ENCODE peak calls at places on chromosomes 2 and 18, in five cellular contexts. T, V, W, Z and U are unnamed samples.

GRCh38 chr2:229821353-229821752 is 100.5 kb downstream of the TRIP12 start:
- DNase-seq in W (no peak), T (no peak), Z (no peak), V (no peak), U (no peak)

GRCh38 chr18:66724664-66725356 is 120.9 kb upstream of the CDH19 start:
- DNase-seq in W (no peak), T (peak), V (no peak), Z (no peak), U (no peak)

GRCh38 chr2:67790622-67791021 is 272.2 kb downstream of the C1D start:
- DNase-seq in T (no peak), Z (no peak), W (peak), V (no peak), U (no peak)

GRCh38 chr2:227447606-227448005 is 24.4 kb upstream of the AGFG1 start:
- DNase-seq in W (peak), Z (no peak), T (no peak), V (no peak), U (no peak)

GRCh38 chr18:9191658-9192256 is 55.2 kb downstream of the ANKRD12 start:
- DNase-seq in W (no peak), Z (no peak), T (no peak), V (no peak), U (no peak)

GRCh38 chr2:187138240-187138639 is 289.3 kb upstream of the ZSWIM2 start:
- DNase-seq in Z (no peak), W (peak), V (no peak), T (no peak), U (peak)

GRCh38 chr18:75915941-75916640 is 488.6 kb upstream of the SMIM21 start:
- DNase-seq in V (no peak), Z (no peak), W (no peak), T (no peak), U (no peak)

GRCh38 chr2:714005-714741 is 37.0 kb upstream of the TMEM18 start:
- DNase-seq in Z (no peak), T (peak), V (peak), W (peak), U (peak)

GRCh38 chr2:158670292-158670691 is 124.8 kb upstream of the DAPL1 start:
- DNase-seq in W (no peak), T (no peak), Z (no peak), V (no peak), U (no peak)

GRCh38 chr2:30408961-30409387 is 38.1 kb upstream of the LCLAT1 start:
- DNase-seq in V (no peak), W (peak), Z (no peak), T (no peak), U (no peak)

GRCh38 chr2:172113617-172114016 is 10.9 kb upstream of the DLX2 start:
- DNase-seq in Z (no peak), T (no peak), V (no peak), W (peak), U (no peak)

GRCh38 chr2:48912110-48912509 is 156.6 kb upstream of the LHCGR start:
- DNase-seq in W (no peak), Z (no peak), V (no peak), T (no peak), U (no peak)

GRCh38 chr2:241185961-241186360 is 2.5 kb upstream of the ANO7 start:
- DNase-seq in Z (no peak), V (no peak), W (no peak), T (no peak), U (no peak)

GRCh38 chr2:197212344-197213262 is 98.0 kb downstream of the ANKRD44 start:
- DNase-seq in T (no peak), W (peak), V (no peak), Z (no peak), U (no peak)

GRCh38 chr18:2981212-2981728 is 31.7 kb downstream of the LPIN2 start:
- DNase-seq in Z (no peak), W (peak), T (no peak), V (no peak), U (no peak)

GRCh38 chr2:152486048-152486736 is 151.2 kb downstream of the FMNL2 start:
- DNase-seq in T (no peak), V (no peak), W (no peak), Z (no peak), U (no peak)

GRCh38 chr18:43312891-43313290 is 35.6 kb upstream of the SYT4 start:
- DNase-seq in T (no peak), V (no peak), W (no peak), Z (no peak), U (no peak)

GRCh38 chr18:59220784-59221765 is 1.1 kb downstream of the GRP start:
- DNase-seq in V (no peak), W (no peak), T (no peak), Z (no peak), U (no peak)

GRCh38 chr2:32418777-32419176 is 62.0 kb downstream of the BIRC6 start:
- DNase-seq in T (no peak), V (no peak), Z (no peak), W (peak), U (no peak)

GRCh38 chr2:212237350-212238095 is 301.1 kb downstream of the ERBB4 start:
- DNase-seq in T (no peak), Z (no peak), V (no peak), W (no peak), U (no peak)

GRCh38 chr2:54191361-54192130 is 64.5 kb downstream of the TSPYL6 start:
- DNase-seq in Z (no peak), T (no peak), V (no peak), W (no peak), U (no peak)

GRCh38 chr2:16239296-16239850 is 299.0 kb downstream of the MYCN start:
- DNase-seq in Z (no peak), T (no peak), W (no peak), V (no peak), U (no peak)

GRCh38 chr18:75211002-75211621 is 515 bp downstream of the TSHZ1 start:
- DNase-seq in V (no peak), T (no peak), W (peak), Z (no peak), U (no peak)

GRCh38 chr2:17646096-17646554 is 105.6 kb downstream of the VSNL1 start:
- DNase-seq in V (peak), W (peak), T (peak), Z (no peak), U (peak)

GRCh38 chr2:196365923-196366322 is 194.5 kb upstream of the STK17B start:
- DNase-seq in V (no peak), W (no peak), T (no peak), Z (no peak), U (no peak)

GRCh38 chr2:192500550-192501200 is 305.9 kb upstream of the TMEFF2 start:
- DNase-seq in W (peak), V (no peak), Z (no peak), T (no peak), U (no peak)

GRCh38 chr2:46988733-46989481 is 73.3 kb upstream of the MCFD2 start:
- DNase-seq in V (peak), T (peak), W (no peak), Z (no peak), U (no peak)

GRCh38 chr2:207779523-207779922 is 9.8 kb upstream of the FZD5 start:
- DNase-seq in W (no peak), Z (peak), V (no peak), T (no peak), U (no peak)

GRCh38 chr2:207711750-207712487 is 479 bp downstream of the CCNYL1 start:
- DNase-seq in T (peak), V (peak), Z (peak), W (peak), U (no peak)

GRCh38 chr2:220000080-220000479 is 372.6 kb downstream of the SLC4A3 start:
- DNase-seq in W (peak), Z (no peak), T (no peak), V (no peak), U (no peak)

GRCh38 chr2:238773472-238773871 is 74.4 kb upstream of the TWIST2 start:
- DNase-seq in Z (no peak), W (no peak), V (no peak), T (no peak), U (no peak)

GRCh38 chr2:69594341-69594740 is 49.2 kb downstream of the AAK1 start:
- DNase-seq in Z (no peak), V (peak), T (no peak), W (peak), U (no peak)

GRCh38 chr2:136025057-136025973 is 39.9 kb upstream of the DARS1 start:
- DNase-seq in V (peak), T (peak), W (peak), Z (no peak), U (peak)

GRCh38 chr2:16223481-16224177 is 283.3 kb downstream of the MYCN start:
- DNase-seq in Z (no peak), W (no peak), V (no peak), T (no peak), U (no peak)

GRCh38 chr2:205879362-205879761 is 197.1 kb downstream of the NRP2 start:
- DNase-seq in W (no peak), T (no peak), V (no peak), Z (no peak), U (no peak)

GRCh38 chr2:231057590-231057989 is 923 bp downstream of the PSMD1 start:
- DNase-seq in T (no peak), Z (no peak), V (no peak), W (peak), U (no peak)

GRCh38 chr2:231062776-231063175 is 6.1 kb downstream of the PSMD1 start:
- DNase-seq in W (no peak), V (no peak), Z (no peak), T (no peak), U (no peak)

GRCh38 chr2:231059756-231060155 is 3.1 kb downstream of the PSMD1 start:
- DNase-seq in Z (no peak), T (no peak), W (peak), V (no peak), U (no peak)

GRCh38 chr2:231056453-231057416 is at the start of gene PSMD1:
- DNase-seq in T (peak), V (peak), Z (peak), W (peak), U (peak)

GRCh38 chr2:231058761-231059550 is 2.3 kb downstream of the PSMD1 start:
- DNase-seq in Z (no peak), W (peak), V (no peak), T (no peak), U (no peak)
- H3K4me3 ChIP-seq in Z (no peak), W (no peak), V (no peak), T (no peak), U (no peak)

GRCh38 chr18:37303009-37303408 is 262.6 kb downstream of the CELF4 start:
- DNase-seq in T (no peak), Z (no peak), W (no peak), V (no peak), U (no peak)

GRCh38 chr18:37298816-37299215 is 266.8 kb downstream of the CELF4 start:
- DNase-seq in W (no peak), V (no peak), T (no peak), Z (no peak), U (no peak)

GRCh38 chr18:37297106-37297505 is 268.5 kb downstream of the CELF4 start:
- DNase-seq in Z (no peak), V (no peak), W (no peak), T (no peak), U (no peak)

GRCh38 chr18:37302519-37302918 is 263.1 kb downstream of the CELF4 start:
- DNase-seq in Z (no peak), T (no peak), W (no peak), V (no peak), U (no peak)

DNA sequence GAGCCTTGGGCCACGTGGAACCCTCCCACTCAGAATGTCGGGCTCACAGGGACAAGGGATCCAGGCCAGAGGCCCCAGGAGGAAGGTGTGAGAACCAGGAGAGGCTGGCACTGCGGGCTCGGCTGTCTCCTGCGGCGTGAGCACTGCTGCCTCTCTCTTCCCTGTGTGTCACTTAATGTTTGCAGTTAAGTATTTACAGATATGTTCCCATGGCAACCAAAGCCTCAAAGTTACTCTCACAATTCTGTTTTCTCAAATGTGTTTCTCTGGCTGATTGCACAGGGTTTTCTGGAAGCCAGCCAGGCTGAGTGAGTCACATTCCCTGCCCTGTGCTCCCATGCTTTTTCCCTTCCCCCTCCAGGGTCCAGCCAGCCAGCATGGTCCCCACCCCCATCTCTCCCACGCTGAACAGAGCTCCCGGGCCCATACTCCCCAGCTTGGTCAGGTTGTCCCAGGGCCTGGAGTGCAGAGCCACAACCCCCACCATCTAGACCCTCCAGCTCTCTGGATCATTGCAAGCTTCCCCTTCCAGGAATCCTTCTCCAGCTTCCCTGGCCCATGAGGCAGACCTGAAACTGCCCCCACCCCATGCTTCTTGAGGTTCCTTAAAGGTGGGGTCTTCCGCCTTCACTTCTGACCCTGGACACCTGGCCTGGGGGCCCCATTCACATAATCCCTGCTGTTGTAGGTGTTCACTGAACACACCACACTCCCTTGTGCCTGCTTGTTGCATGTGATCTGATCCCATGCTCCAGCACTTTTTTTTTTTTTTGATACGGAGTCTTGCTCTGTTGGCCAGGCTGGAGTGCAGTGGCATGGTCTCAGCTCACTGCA is 265.9 kb downstream of the CELF4 start:
- DNase-seq in Z (no peak), W (peak), V (peak), T (peak), U (peak)
- TF ChIP-seq POLR2A in Z (no peak), W (no peak), V (no peak), T (no peak), U (no peak)

GRCh38 chr18:51624311-51624710 is 426.8 kb upstream of the MEX3C start:
- DNase-seq in T (no peak), V (no peak), W (no peak), Z (no peak), U (no peak)
- H3K4me3 ChIP-seq in T (no peak), V (no peak), W (no peak), Z (no peak), U (no peak)

GRCh38 chr2:160493227-160494028 is at the start of gene RBMS1:
- DNase-seq in Z (peak), W (peak), V (peak), T (peak), U (peak)
- TF ChIP-seq POLR2A in Z (no peak), W (no peak), V (peak), T (no peak), U (peak)

DNA sequence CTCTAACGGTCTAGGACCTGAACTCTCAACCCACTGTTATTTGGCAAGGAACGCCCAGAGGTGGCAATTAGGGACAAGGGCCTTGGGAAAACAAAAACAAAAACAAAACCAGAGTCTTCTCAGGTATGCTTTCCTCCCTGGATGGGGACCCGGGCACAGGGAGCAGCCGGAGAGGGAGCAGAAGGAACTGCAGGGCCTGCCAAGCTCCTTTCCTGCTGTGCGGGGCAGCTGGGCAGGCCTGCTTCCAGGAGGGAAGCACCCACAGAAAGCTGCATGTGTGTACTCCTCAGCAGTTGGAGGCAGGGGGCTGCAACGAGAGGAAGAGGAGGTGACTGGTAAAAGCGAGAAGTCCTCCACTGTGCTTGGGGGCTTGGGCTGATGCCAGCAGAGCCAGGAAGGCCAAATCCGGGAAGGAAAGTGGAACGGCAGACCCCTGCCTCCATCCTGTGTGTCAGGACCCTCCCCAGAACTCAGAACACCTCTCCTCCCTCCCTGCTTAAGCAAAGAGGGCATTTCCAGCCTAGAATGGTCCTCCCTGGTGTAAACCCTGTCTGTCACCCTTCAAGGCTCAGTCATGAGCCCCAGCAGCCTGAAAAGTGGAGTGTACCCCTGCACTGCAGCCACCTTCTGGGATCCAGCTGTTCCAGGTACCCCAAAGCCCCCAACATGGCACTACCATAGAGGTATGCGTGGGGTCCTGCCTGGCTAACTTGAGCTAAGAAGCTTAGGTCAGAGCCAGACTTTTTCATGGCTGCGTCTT is 56.3 kb downstream of the DNMT3A start:
- DNase-seq in W (no peak), V (no peak), Z (no peak), T (no peak), U (no peak)
- H3K4me3 ChIP-seq in W (no peak), V (no peak), Z (no peak), T (no peak), U (no peak)

GRCh38 chr2:64404002-64404731 is 49.8 kb upstream of the LGALSL start:
- DNase-seq in Z (peak), T (peak), W (peak), V (peak), U (peak)
- TF ChIP-seq POLR2A in Z (no peak), T (no peak), W (no peak), V (peak), U (no peak)

GRCh38 chr2:97936199-97936598 is 59.5 kb downstream of the TMEM131 start:
- DNase-seq in W (no peak), Z (no peak), V (no peak), T (no peak), U (no peak)
- H3K4me3 ChIP-seq in W (no peak), Z (no peak), V (no peak), T (no peak), U (no peak)